ENCODE peak calls at places on chromosomes 5 and 9, in nine cellular contexts. Z is right cardiac atrium, J is endothelial cell of umbilical vein, T is GM23248, S is fibroblast of lung, Y is neural progenitor cell, I is psoas muscle, L is mesenchymal stem cell, W is spleen. X is an unnamed sample.

GRCh38 chr5:1494780-1495524 is 28.8 kb downstream of the LPCAT1 start:
- DNase-seq in Z (no peak), J (no peak), T (no peak), S (no peak), Y (no peak), I (peak; percentile 75), L (no peak), W (peak; percentile 97), X (no peak)

GRCh38 chr9:16030513-16031185 is 477.8 kb downstream of the CCDC171 start:
- DNase-seq in Z (no peak), J (peak; percentile 5), T (peak; percentile 94), S (peak; percentile 99), Y (no peak), I (no peak), L (peak; percentile 91), W (no peak), X (no peak)

GRCh38 chr5:41416336-41416735 is 94.1 kb downstream of the PLCXD3 start:
- DNase-seq in Z (no peak), J (no peak), T (peak; percentile 30), S (no peak), Y (no peak), I (no peak), L (no peak), W (no peak), X (no peak)

GRCh38 chr5:96008987-96009647 is 47.5 kb upstream of the ELL2 start:
- DNase-seq in Z (no peak), J (no peak), T (peak; percentile 32), S (peak; percentile 82), Y (no peak), I (no peak), L (no peak), W (no peak), X (no peak)

GRCh38 chr9:32866292-32866691 is 83.0 kb downstream of the TMEM215 start:
- DNase-seq in Z (no peak), J (no peak), T (peak; percentile 58), S (peak; percentile 63), Y (no peak), I (no peak), L (no peak), W (no peak), X (no peak)

GRCh38 chr9:137797206-137798120 is 80.1 kb upstream of the CACNA1B start:
- DNase-seq in Z (peak; percentile 30), J (no peak), T (no peak), S (no peak), Y (no peak), I (no peak), L (no peak), W (no peak), X (no peak)

GRCh38 chr5:92652735-92653134 is 928.3 kb downstream of the NR2F1-AS1 start:
- DNase-seq in Z (no peak), J (no peak), T (peak; percentile 42), S (no peak), Y (no peak), I (no peak), L (no peak), W (no peak), X (no peak)

GRCh38 chr9:103999375-104000062 is 94.6 kb upstream of the SMC2 start:
- DNase-seq in Z (peak; percentile 33), J (no peak), T (no peak), S (no peak), Y (no peak), I (peak; percentile 31), L (no peak), W (peak; percentile 69), X (no peak)

GRCh38 chr9:126623667-126624452 is 10.1 kb downstream of the LMX1B start:
- DNase-seq in Z (no peak), J (no peak), T (no peak), S (no peak), Y (peak; percentile 74), I (no peak), L (no peak), W (no peak), X (no peak)
- H3K27me3 ChIP-seq in Z (no peaks in the 10 kb centered on the region), J (peaks cover 93% of the 10 kb centered on the region), T (peaks cover 34% of the 10 kb centered on the region), S (peaks cover 81% of the 10 kb centered on the region), Y (peaks cover 100% of the 10 kb centered on the region), I (peaks cover 94% of the 10 kb centered on the region), L (peaks cover 96% of the 10 kb centered on the region), W (peaks cover 15% of the 10 kb centered on the region), X (peaks cover 23% of the 10 kb centered on the region)

DNA sequence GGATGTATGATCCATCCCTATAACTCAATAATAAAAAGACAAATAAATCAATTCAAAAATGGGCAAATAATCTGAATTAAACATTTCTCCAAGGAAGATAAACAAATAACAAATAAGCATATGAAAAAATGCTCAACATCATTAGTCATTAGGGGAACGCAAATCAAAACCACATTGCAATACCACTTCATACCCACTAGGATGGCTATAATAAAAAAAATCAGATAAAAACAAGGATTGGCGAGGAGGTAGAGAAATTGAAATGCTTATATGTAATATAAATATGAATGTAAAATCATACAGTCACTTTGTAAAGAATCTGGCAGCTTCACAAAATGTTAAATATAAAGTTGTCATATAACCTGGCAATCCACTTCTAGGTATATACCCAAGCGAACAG is 52.3 kb upstream of the TBCA start:
- DNase-seq in Z (no peak), J (no peak), T (peak; percentile 33), S (no peak), Y (no peak), I (no peak), L (no peak), W (no peak), X (no peak)
- H3K27me3 ChIP-seq in Z (peaks cover 3% of the 10 kb centered on the region), J (peaks cover 19% of the 10 kb centered on the region), T (peaks cover 13% of the 10 kb centered on the region), S (peaks cover 9% of the 10 kb centered on the region), Y (peaks cover 49% of the 10 kb centered on the region), I (no peaks in the 10 kb centered on the region), L (peaks cover 20% of the 10 kb centered on the region), W (no peaks in the 10 kb centered on the region), X (no peaks in the 10 kb centered on the region)

GRCh38 chr9:136318769-136319241 is 8.5 kb upstream of the GPSM1 start:
- DNase-seq in Z (peak; percentile 48), J (no peak), T (no peak), S (no peak), Y (no peak), I (no peak), L (no peak), W (no peak), X (no peak)
- H3K27me3 ChIP-seq in Z (no peaks in the 10 kb centered on the region), J (no peaks in the 10 kb centered on the region), T (no peaks in the 10 kb centered on the region), S (peaks cover 3% of the 10 kb centered on the region), Y (no peaks in the 10 kb centered on the region), I (peaks cover 14% of the 10 kb centered on the region), L (no peaks in the 10 kb centered on the region), W (no peaks in the 10 kb centered on the region), X (no peaks in the 10 kb centered on the region)

DNA sequence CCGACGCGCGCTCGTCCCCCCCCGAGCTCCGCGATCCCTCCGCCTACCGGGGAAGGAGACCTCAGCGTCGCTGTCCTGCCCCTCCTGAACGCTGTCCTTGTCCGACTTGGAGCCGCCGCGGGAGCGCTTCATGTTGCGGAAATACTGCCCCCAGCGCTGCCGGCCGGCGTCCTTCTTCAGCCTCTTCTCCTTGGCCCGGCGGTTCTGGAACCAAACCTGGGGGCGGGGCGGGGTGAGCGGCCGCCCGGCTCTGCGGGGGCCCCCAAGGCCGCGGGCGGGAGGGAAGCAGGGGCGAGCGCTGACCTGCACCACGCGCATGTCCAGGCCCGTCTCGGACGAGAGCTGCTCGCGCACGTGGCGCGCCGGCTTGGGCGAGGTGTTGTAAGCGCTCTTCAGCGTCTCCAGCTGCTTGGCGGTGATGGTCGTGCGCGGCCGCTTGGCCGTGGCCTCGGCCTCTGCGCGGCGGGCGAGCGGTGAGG is 6.3 kb downstream of the LHX3 start:
- DNase-seq in Z (no peak), J (peak; percentile 10), T (peak; percentile 42), S (peak; percentile 4), Y (peak; percentile 70), I (no peak), L (peak; percentile 20), W (no peak), X (no peak)
- H3K27me3 ChIP-seq in Z (no peaks in the 10 kb centered on the region), J (peaks cover 74% of the 10 kb centered on the region), T (peaks cover 79% of the 10 kb centered on the region), S (peaks cover 73% of the 10 kb centered on the region), Y (peaks cover 100% of the 10 kb centered on the region), I (peaks cover 97% of the 10 kb centered on the region), L (peaks cover 86% of the 10 kb centered on the region), W (peaks cover 13% of the 10 kb centered on the region), X (peaks cover 41% of the 10 kb centered on the region)

GRCh38 chr5:33229216-33229615 is 211.5 kb upstream of the TARS1 start:
- DNase-seq in Z (peak; percentile 45), J (no peak), T (no peak), S (no peak), Y (no peak), I (no peak), L (no peak), W (no peak), X (no peak)

GRCh38 chr5:33228149-33228548 is 212.6 kb upstream of the TARS1 start:
- DNase-seq in Z (no peak), J (no peak), T (no peak), S (no peak), Y (no peak), I (no peak), L (no peak), W (no peak), X (no peak)

GRCh38 chr5:33227746-33228145 is 213.0 kb upstream of the TARS1 start:
- DNase-seq in Z (no peak), J (peak; percentile 68), T (no peak), S (peak; percentile 22), Y (peak; percentile 58), I (no peak), L (no peak), W (no peak), X (no peak)

GRCh38 chr5:33230467-33231078 is 210.2 kb upstream of the TARS1 start:
- DNase-seq in Z (no peak), J (peak; percentile 84), T (no peak), S (peak; percentile 39), Y (peak; percentile 1), I (no peak), L (no peak), W (no peak), X (no peak)

GRCh38 chr5:33227247-33227646 is 213.5 kb upstream of the TARS1 start:
- DNase-seq in Z (no peak), J (peak; percentile 24), T (peak; percentile 1), S (peak; percentile 13), Y (no peak), I (no peak), L (no peak), W (no peak), X (no peak)
- H3K27me3 ChIP-seq in Z (no peaks in the 10 kb centered on the region), J (no peaks in the 10 kb centered on the region), T (no peaks in the 10 kb centered on the region), S (no peaks in the 10 kb centered on the region), Y (no peaks in the 10 kb centered on the region), I (no peaks in the 10 kb centered on the region), L (no peaks in the 10 kb centered on the region), W (no peaks in the 10 kb centered on the region), X (no peaks in the 10 kb centered on the region)